ENCODE peak calls at places on chromosomes 2 and 18, in seven cellular contexts. N is HFF-Myc, M is PC-9, W is AG10803, H is AG04450, U is tibial artery, G is progenitor cell of endocrine pancreas. S is an unnamed sample.
A peak's percentile ranks its signal among the peaks of the same experiment; 100 is the strongest.

GRCh38 chr18:29174891-29175290 is 998.0 kb upstream of the CDH2 start:
- DNase-seq in N (no peak), M (no peak), W (no peak), H (no peak), U (no peak), G (no peak), S (no peak)

GRCh38 chr2:217868265-217868892 is 134.4 kb downstream of the TNS1 start:
- DNase-seq in N (no peak), M (no peak), W (no peak), H (no peak), U (no peak), G (no peak), S (no peak)

GRCh38 chr18:26765498-26765897 is 100.0 kb downstream of the AQP4 start:
- DNase-seq in N (no peak), M (no peak), W (no peak), H (no peak), U (no peak), G (no peak), S (no peak)

GRCh38 chr2:212242739-212243138 is 295.9 kb downstream of the ERBB4 start:
- DNase-seq in N (no peak), M (no peak), W (no peak), H (no peak), U (no peak), G (no peak), S (no peak)

GRCh38 chr2:232447638-232448472 is 8.1 kb upstream of the ALPI start:
- DNase-seq in N (no peak), M (no peak), W (no peak), H (no peak), U (no peak), G (no peak), S (no peak)

GRCh38 chr2:156237558-156237957 is 95.0 kb downstream of the NR4A2 start:
- DNase-seq in N (no peak), M (no peak), W (no peak), H (no peak), U (no peak), G (no peak), S (no peak)

GRCh38 chr2:155418753-155419152 is 720.3 kb downstream of the KCNJ3 start:
- DNase-seq in N (no peak), M (no peak), W (no peak), H (no peak), U (no peak), G (no peak), S (no peak)

GRCh38 chr2:71686781-71687180 is 233.4 kb downstream of the DYSF start:
- DNase-seq in N (no peak), M (no peak), W (no peak), H (no peak), U (no peak), G (no peak), S (no peak)

GRCh38 chr2:1740714-1741584 is 3.4 kb downstream of the PXDN start:
- DNase-seq in N (no peak), M (no peak), W (no peak), H (no peak), U (no peak), G (no peak), S (no peak)

GRCh38 chr2:236643480-236643879 is 73.9 kb downstream of the ACKR3 start:
- DNase-seq in N (no peak), M (peak; percentile 34), W (no peak), H (no peak), U (peak; percentile 17), G (no peak), S (no peak)

GRCh38 chr18:34660572-34660971 is 49.5 kb upstream of the DTNA start:
- DNase-seq in N (no peak), M (no peak), W (no peak), H (no peak), U (no peak), G (no peak), S (no peak)

GRCh38 chr18:33584845-33585775 is 7.1 kb downstream of the ASXL3 start:
- DNase-seq in N (no peak), M (no peak), W (no peak), H (no peak), U (no peak), G (no peak), S (no peak)

GRCh38 chr18:45876131-45876530 is 50.7 kb downstream of the SIGLEC15 start:
- DNase-seq in N (no peak), M (no peak), W (no peak), H (no peak), U (no peak), G (no peak), S (no peak)

GRCh38 chr2:177758591-177759371 is 313.8 kb downstream of the PDE11A start:
- DNase-seq in N (no peak), M (no peak), W (peak; percentile 43), H (no peak), U (no peak), G (peak; percentile 40), S (no peak)

GRCh38 chr2:240919786-240920782 is 13.9 kb downstream of the CROCC2 start:
- DNase-seq in N (no peak), M (no peak), W (no peak), H (no peak), U (peak; percentile 13), G (peak; percentile 7), S (no peak)

GRCh38 chr18:62878305-62878704 is 163.0 kb downstream of the PHLPP1 start:
- DNase-seq in N (no peak), M (no peak), W (peak; percentile 59), H (no peak), U (no peak), G (no peak), S (no peak)

GRCh38 chr2:241666627-241667400 is 19.8 kb downstream of the DTYMK start:
- DNase-seq in N (no peak), M (no peak), W (no peak), H (no peak), U (no peak), G (peak; percentile 34), S (no peak)

GRCh38 chr2:105761931-105762515 is 17.3 kb downstream of the NCK2 start:
- DNase-seq in N (no peak), M (no peak), W (no peak), H (no peak), U (no peak), G (no peak), S (no peak)

GRCh38 chr18:70376914-70377258 is 88.0 kb downstream of the SOCS6 start:
- DNase-seq in N (no peak), M (no peak), W (no peak), H (no peak), U (no peak), G (no peak), S (no peak)

GRCh38 chr18:25310045-25310444 is 41.9 kb downstream of the ZNF521 start:
- DNase-seq in N (no peak), M (no peak), W (peak; percentile 40), H (no peak), U (no peak), G (no peak), S (no peak)

GRCh38 chr18:59514193-59514592 is 155.1 kb upstream of the LMAN1 start:
- DNase-seq in N (no peak), M (peak; percentile 37), W (peak; percentile 81), H (no peak), U (peak; percentile 88), G (no peak), S (no peak)

GRCh38 chr2:31764169-31764568 is 183.4 kb upstream of the SRD5A2 start:
- DNase-seq in N (peak; percentile 31), M (no peak), W (peak; percentile 9), H (no peak), U (no peak), G (no peak), S (no peak)

GRCh38 chr2:5690718-5691658 is 1.2 kb upstream of the SOX11 start:
- DNase-seq in N (no peak), M (no peak), W (no peak), H (no peak), U (no peak), G (peak; percentile 73), S (no peak)

GRCh38 chr2:144464730-144465129 is 55.2 kb downstream of the ZEB2 start:
- DNase-seq in N (no peak), M (no peak), W (no peak), H (no peak), U (no peak), G (no peak), S (no peak)

GRCh38 chr2:225668606-225669266 is 269.2 kb downstream of the NYAP2 start:
- DNase-seq in N (peak; percentile 67), M (peak; percentile 65), W (peak; percentile 72), H (peak; percentile 56), U (no peak), G (no peak), S (peak; percentile 32)

GRCh38 chr2:225667465-225667864 is 268.0 kb downstream of the NYAP2 start:
- DNase-seq in N (no peak), M (no peak), W (no peak), H (no peak), U (no peak), G (no peak), S (no peak)

DNA sequence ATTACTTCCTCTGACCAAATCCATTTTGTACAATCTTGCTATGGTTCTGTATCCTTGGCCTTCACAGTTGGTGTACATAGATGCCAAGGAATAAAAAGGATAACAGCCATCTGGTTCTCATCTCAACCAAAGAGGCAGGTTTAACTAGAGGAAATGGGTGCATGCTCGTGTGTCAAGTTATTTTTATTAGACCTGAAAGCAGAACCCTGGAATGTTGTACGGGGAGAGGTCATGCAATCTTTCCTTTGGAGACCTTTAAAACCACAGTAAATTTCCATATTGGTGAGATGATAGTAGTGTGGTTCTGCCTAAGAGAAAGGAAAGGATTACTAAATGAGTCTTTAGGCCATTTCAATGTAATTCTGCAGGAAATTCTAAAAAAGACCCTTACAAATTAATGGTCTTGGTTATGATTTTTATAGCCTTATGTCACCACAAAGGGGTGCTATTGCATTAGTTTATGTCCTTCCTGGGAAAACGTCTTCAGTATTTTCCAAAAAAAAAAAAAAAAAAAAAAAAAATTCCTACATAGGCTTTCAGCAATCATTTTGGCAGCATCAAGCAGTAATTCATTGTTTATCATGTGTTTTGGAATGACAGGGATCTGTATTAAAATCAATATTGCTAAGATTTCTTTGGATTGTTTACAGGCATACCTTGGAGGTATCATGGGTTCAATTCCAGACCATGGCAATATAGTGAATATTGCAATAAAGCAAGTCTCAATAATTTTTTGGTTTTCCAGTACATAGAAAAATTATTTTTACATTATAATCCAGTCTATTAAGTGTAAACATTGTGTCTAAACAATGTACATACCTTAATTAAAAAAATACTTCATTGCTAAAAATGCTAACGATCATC is 270.8 kb downstream of the NYAP2 start:
- DNase-seq in N (peak; percentile 75), M (peak; percentile 45), W (peak; percentile 60), H (peak; percentile 42), U (no peak), G (no peak), S (no peak)
- TF ChIP-seq CTCF in N (peak; percentile 9), M (peak; percentile 84), W (peak; percentile 63), H (peak; percentile 55), U (peak; percentile 44), G (peak; percentile 72), S (no peak)

GRCh38 chr2:101960903-101961286 is 30.9 kb upstream of the IL1R2 start:
- DNase-seq in N (no peak), M (no peak), W (no peak), H (no peak), U (no peak), G (no peak), S (no peak)
- TF ChIP-seq CTCF in N (no peak), M (no peak), W (no peak), H (no peak), U (no peak), G (no peak), S (no peak)

GRCh38 chr18:66548747-66549146 is 55.1 kb downstream of the CDH19 start:
- DNase-seq in N (no peak), M (no peak), W (no peak), H (no peak), U (no peak), G (no peak), S (peak; percentile 11)
- TF ChIP-seq CTCF in N (no peak), M (no peak), W (no peak), H (no peak), U (no peak), G (peak; percentile 22), S (peak; percentile 50)

GRCh38 chr2:134460583-134460998 is 206.7 kb downstream of the MGAT5 start:
- DNase-seq in N (peak; percentile 11), M (peak; percentile 55), W (peak; percentile 55), H (peak; percentile 18), U (no peak), G (peak; percentile 49), S (peak; percentile 78)
- TF ChIP-seq CTCF in N (peak; percentile 58), M (peak; percentile 81), W (peak; percentile 65), H (peak; percentile 73), U (peak; percentile 11), G (peak; percentile 77), S (peak; percentile 64)